ENCODE peak calls at places on chromosome 7, in four cellular contexts. D is CD8-positive, alpha-beta T cell; T is CD8-positive, alpha-beta memory T cell; V is OCI-LY7. K is an unnamed sample.
A peak's percentile ranks its signal among the peaks of the same experiment; 100 is the strongest.

GRCh38 chr7:81267508-81267907 is 348.7 kb upstream of the SEMA3C start:
- DNase-seq in D (no peak), T (no peak), V (no peak), K (no peak)

GRCh38 chr7:7550663-7551062 is 15.0 kb upstream of the COL28A1 start:
- DNase-seq in D (no peak), T (no peak), V (no peak), K (no peak)

GRCh38 chr7:105932835-105933477 is 30.1 kb upstream of the CDHR3 start:
- DNase-seq in D (no peak), T (no peak), V (no peak), K (no peak)

GRCh38 chr7:66905689-66906088 is 15.3 kb upstream of the TMEM248 start:
- DNase-seq in D (no peak), T (no peak), V (no peak), K (peak; percentile 56)

GRCh38 chr7:26278769-26279168 is 12.9 kb upstream of the SNX10 start:
- DNase-seq in D (no peak), T (no peak), V (peak; percentile 70), K (no peak)

GRCh38 chr7:84701524-84702306 is 485.1 kb downstream of the SEMA3D start:
- DNase-seq in D (no peak), T (no peak), V (no peak), K (no peak)

GRCh38 chr7:9407816-9408215 is 974.4 kb downstream of the NXPH1 start:
- DNase-seq in D (no peak), T (no peak), V (no peak), K (no peak)

GRCh38 chr7:75727881-75728592 is 10.7 kb downstream of the HIP1 start:
- DNase-seq in D (no peak), T (peak; percentile 44), V (peak; percentile 53), K (no peak)

GRCh38 chr7:12423995-12424745 is 20.5 kb upstream of the VWDE start:
- DNase-seq in D (no peak), T (no peak), V (no peak), K (peak; percentile 93)

GRCh38 chr7:79114875-79115274 is 338.6 kb downstream of the MAGI2 start:
- DNase-seq in D (no peak), T (no peak), V (no peak), K (no peak)

GRCh38 chr7:132440126-132440525 is 136.1 kb downstream of the PLXNA4 start:
- DNase-seq in D (no peak), T (no peak), V (no peak), K (no peak)

GRCh38 chr7:32937344-32938174 is 19.7 kb upstream of the FKBP9 start:
- DNase-seq in D (no peak), T (no peak), V (no peak), K (no peak)

GRCh38 chr7:5223646-5224340 is 33.8 kb downstream of the WIPI2 start:
- DNase-seq in D (no peak), T (no peak), V (no peak), K (no peak)

DNA sequence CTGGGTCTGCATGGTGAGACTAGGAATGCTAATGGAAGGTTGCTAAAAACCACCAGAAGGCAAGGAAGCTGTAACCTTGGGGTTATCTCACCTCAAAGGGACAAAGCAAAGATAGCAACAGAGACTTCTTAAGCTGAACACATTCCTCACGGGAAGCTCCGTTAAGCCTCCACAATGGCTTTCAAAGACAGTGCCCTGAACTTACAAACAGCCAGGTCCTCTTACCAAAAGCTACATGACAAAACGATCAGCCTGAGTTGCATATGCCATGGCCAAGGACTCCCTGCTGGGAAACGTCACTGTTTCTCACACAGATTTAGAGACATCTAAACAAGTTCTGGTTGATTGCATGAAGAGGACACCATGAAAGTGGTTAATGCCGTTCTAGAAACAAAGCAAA is 52.7 kb downstream of the HTR5A start:
- DNase-seq in D (no peak), T (no peak), V (no peak), K (no peak)
- H3K4me3 ChIP-seq in D (no peak overlapping the region), T (no peak overlapping the region), V (no peak overlapping the region), K (no peak overlapping the region)

GRCh38 chr7:55044318-55044717 is 25.5 kb downstream of the EGFR start:
- DNase-seq in D (no peak), T (no peak), V (no peak), K (no peak)
- H3K27ac ChIP-seq in D (no peak overlapping the region), T (no peak overlapping the region), V (no peak overlapping the region), K (no peak overlapping the region)

GRCh38 chr7:995571-995970 is 12.6 kb downstream of the CYP2W1 start:
- DNase-seq in D (no peak), T (no peak), V (no peak), K (no peak)
- H3K4me3 ChIP-seq in D (no peak overlapping the region), T (no peak overlapping the region), V (no peak overlapping the region), K (no peak overlapping the region)

GRCh38 chr7:95630702-95631458 is 34.6 kb upstream of the PDK4 start:
- DNase-seq in D (no peak), T (no peak), V (no peak), K (no peak)
- H3K27ac ChIP-seq in D (no peak overlapping the region), T (no peak overlapping the region), V (no peak overlapping the region), K (no peak overlapping the region)

GRCh38 chr7:94375713-94376112 is 19.0 kb upstream of the COL1A2 start:
- DNase-seq in D (no peak), T (no peak), V (no peak), K (no peak)
- H3K4me3 ChIP-seq in D (no peak overlapping the region), T (no peak overlapping the region), V (no peak overlapping the region), K (no peak overlapping the region)

DNA sequence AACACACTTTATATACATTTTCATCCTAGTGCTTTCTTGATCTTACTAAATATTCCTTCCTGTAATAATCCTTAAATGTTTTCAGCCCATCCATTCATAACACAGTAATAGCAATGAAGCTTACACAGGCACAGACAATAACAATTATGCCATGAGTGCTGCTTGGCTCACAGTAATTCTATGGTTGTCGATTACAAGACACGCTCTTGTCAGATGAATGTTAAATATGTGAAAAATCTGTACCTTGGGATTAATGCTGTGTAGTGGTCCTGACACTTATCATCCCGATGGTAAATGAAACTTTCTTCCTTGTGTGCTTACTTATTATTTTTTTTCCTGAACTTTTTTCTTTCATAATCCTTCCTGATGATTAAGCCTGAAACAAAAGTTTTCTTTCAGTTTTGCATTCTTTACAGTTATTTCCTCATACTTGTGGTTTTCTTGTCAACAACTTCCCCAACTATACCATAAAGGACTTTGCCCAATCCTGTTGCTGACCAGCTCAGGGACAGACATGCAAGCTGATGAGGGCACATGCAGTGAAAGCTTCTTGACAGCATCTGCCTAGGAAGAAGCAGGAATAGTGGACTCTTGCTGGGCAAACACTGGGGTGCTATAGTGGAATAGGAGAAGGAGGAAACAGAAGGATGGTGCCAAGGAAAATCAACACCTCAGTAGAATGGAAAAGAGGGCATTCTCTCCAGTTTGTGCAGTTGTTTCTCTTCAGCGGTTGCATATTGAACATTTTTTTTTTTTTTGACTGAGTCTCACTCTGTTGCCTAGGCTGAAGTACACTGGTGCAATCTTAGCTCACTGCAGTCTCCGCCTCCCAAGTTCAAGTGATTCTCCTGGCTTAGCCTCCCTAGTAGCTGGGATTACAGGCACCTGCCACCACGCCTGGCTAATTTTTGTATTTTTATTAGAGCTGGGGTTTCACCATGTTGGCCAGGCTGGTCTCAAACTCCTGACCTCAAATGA is 6.7 kb upstream of the MGAM2 start:
- DNase-seq in D (no peak), T (no peak), V (no peak), K (no peak)
- H3K27ac ChIP-seq in D (no peak overlapping the region), T (no peak overlapping the region), V (no peak overlapping the region), K (no peak overlapping the region)

DNA sequence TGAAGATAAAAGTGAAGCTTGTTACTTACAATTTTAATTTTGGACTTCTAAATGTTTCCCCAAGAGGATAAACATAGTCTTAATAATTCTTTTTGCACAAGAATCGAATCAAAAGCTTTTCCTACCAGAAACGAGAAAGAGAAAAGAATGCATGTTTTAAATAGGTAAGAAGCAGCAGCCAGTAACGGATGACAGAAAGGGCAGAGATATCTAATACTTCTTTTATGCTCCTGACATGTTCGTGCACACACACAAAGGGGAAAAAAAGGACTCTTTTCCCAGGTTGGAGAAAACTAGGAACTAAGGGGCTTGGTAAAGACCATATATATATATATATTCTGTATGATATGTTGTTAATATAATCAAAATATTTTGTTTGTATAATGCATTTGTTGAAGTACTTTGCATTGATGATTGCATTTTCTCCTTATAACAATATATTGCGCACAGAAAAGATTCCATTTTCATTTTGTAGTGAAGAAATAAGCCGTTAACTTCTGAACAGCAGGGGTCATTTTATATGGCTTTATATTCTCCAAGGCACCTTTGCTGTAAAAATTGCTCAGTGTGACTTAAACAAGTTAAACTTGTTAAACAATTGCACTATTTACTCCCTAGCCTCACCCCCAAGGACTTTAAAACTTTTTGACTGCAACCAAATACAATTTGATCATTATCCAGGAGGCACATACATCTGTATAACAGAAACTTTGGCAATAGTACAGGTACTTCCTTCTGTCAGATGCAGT is 2.2 kb downstream of the PRKAR2B start:
- DNase-seq in D (no peak), T (no peak), V (no peak), K (no peak)
- H3K4me3 ChIP-seq in D (no peak overlapping the region), T (no peak overlapping the region), V (peak overlapping the region; percentile 94), K (peak overlapping the region; percentile 80)

GRCh38 chr7:90188281-90188680 is 23.3 kb upstream of the STEAP2 start:
- DNase-seq in D (no peak), T (no peak), V (no peak), K (no peak)
- H3K27ac ChIP-seq in D (no peak overlapping the region), T (no peak overlapping the region), V (no peak overlapping the region), K (no peak overlapping the region)

GRCh38 chr7:30321089-30321991 is 36.9 kb downstream of the ZNRF2 start:
- DNase-seq in D (no peak), T (no peak), V (peak; percentile 12), K (no peak)

GRCh38 chr7:30321992-30322637 is 37.7 kb downstream of the ZNRF2 start:
- DNase-seq in D (peak; percentile 9), T (no peak), V (peak; percentile 80), K (no peak)

GRCh38 chr7:30315589-30315988 is 31.2 kb downstream of the ZNRF2 start:
- DNase-seq in D (no peak), T (no peak), V (no peak), K (no peak)

GRCh38 chr7:30322656-30323355 is 38.4 kb downstream of the ZNRF2 start:
- DNase-seq in D (no peak), T (no peak), V (peak; percentile 36), K (no peak)

GRCh38 chr7:30320392-30320791 is 36.0 kb downstream of the ZNRF2 start:
- DNase-seq in D (no peak), T (no peak), V (no peak), K (no peak)
- H3K4me3 ChIP-seq in D (no peak overlapping the region), T (peak overlapping the region; percentile 28), V (peak overlapping the region; percentile 63), K (no peak overlapping the region)

GRCh38 chr7:77335581-77335980 is 80.6 kb downstream of the GSAP start:
- DNase-seq in D (no peak), T (no peak), V (no peak), K (no peak)
- H3K27ac ChIP-seq in D (no peak overlapping the region), T (no peak overlapping the region), V (no peak overlapping the region), K (no peak overlapping the region)

K was measured in H1.